ENCODE peak calls at places on chromosomes 13 and 19, in four cellular contexts. V is fibroblast of mammary gland, W is activated gamma-delta T cell treated with Interleukin-2 at 50 U/mL for 16 hours, B is upper lobe of left lung. K is an unnamed sample.

GRCh38 chr13:83449666-83450395 is 432.4 kb downstream of the SLITRK1 start:
- DNase-seq in B (no peak), V (peak), W (no peak), K (peak)

GRCh38 chr13:114047358-114047881 is 73.5 kb upstream of the C13orf46 start:
- DNase-seq in W (no peak), V (peak), B (no peak), K (no peak)

GRCh38 chr13:39484506-39485313 is 118.3 kb downstream of the LHFPL6 start:
- DNase-seq in W (no peak), B (no peak), V (peak), K (peak)

GRCh38 chr19:47305309-47305751 is 4.3 kb upstream of the C5AR1 start:
- DNase-seq in V (peak), B (peak), W (peak), K (peak)

GRCh38 chr13:100633461-100633860 is 41.1 kb downstream of the TMTC4 start:
- DNase-seq in V (peak), W (no peak), B (no peak), K (peak)

GRCh38 chr19:46932346-46932745 is 71.5 kb downstream of the ARHGAP35 start:
- DNase-seq in W (no peak), V (no peak), B (no peak), K (peak)

GRCh38 chr13:30744056-30744684 is 8.8 kb downstream of the ALOX5AP start:
- DNase-seq in V (peak), B (peak), W (peak), K (peak)

GRCh38 chr19:52102782-52103181 is 7.2 kb upstream of the ZNF841 start:
- DNase-seq in B (no peak), V (no peak), W (no peak), K (no peak)

GRCh38 chr13:51849145-51850101 is 4.4 kb upstream of the TMEM272 start:
- DNase-seq in V (peak), W (no peak), B (no peak), K (peak)

GRCh38 chr19:45804140-45804958 is 10.8 kb downstream of the RSPH6A start:
- DNase-seq in B (no peak), V (no peak), W (no peak), K (no peak)

GRCh38 chr13:41004875-41005693 is 14.0 kb downstream of the ELF1 start:
- DNase-seq in B (no peak), V (no peak), W (no peak), K (peak)